ENCODE peak calls at places on chromosome 10, in seven cellular contexts. One of them, this sample, is unnamed.

GRCh38 chr10:1255166-1255565 is 199.0 kb downstream of the WDR37 start:
- DNase-seq in tibial artery: no peak
- DNase-seq in mucosa of descending colon: no peak
- DNase-seq in mesothelial cell of epicardium: no peak
- DNase-seq in hepatocyte: no peak
- DNase-seq in WERI-Rb-1: no peak
- DNase-seq in omental fat pad: no peak
- DNase-seq in this sample: no peak

GRCh38 chr10:5512881-5513698 is 11.7 kb upstream of the CALML3 start:
- DNase-seq in tibial artery: peak
- DNase-seq in mucosa of descending colon: peak
- DNase-seq in mesothelial cell of epicardium: no peak
- DNase-seq in hepatocyte: no peak
- DNase-seq in WERI-Rb-1: peak
- DNase-seq in omental fat pad: no peak
- DNase-seq in this sample: no peak

GRCh38 chr10:119104653-119105024 is 726 bp downstream of the DENND10 start:
- DNase-seq in tibial artery: peak
- DNase-seq in mucosa of descending colon: no peak
- DNase-seq in mesothelial cell of epicardium: no peak
- DNase-seq in hepatocyte: peak
- DNase-seq in WERI-Rb-1: peak
- DNase-seq in omental fat pad: no peak
- DNase-seq in this sample: peak

GRCh38 chr10:4023997-4024396 is 239.0 kb upstream of the KLF6 start:
- DNase-seq in tibial artery: no peak
- DNase-seq in mucosa of descending colon: no peak
- DNase-seq in mesothelial cell of epicardium: no peak
- DNase-seq in hepatocyte: no peak
- DNase-seq in WERI-Rb-1: no peak
- DNase-seq in omental fat pad: no peak
- DNase-seq in this sample: no peak

GRCh38 chr10:24901686-24902399 is 50.6 kb downstream of the PRTFDC1 start:
- DNase-seq in tibial artery: no peak
- DNase-seq in mucosa of descending colon: peak
- DNase-seq in mesothelial cell of epicardium: no peak
- DNase-seq in hepatocyte: peak
- DNase-seq in WERI-Rb-1: peak
- DNase-seq in omental fat pad: peak
- DNase-seq in this sample: no peak

GRCh38 chr10:99854860-99855259 is 72.4 kb downstream of the ABCC2 start:
- DNase-seq in tibial artery: no peak
- DNase-seq in mucosa of descending colon: no peak
- DNase-seq in mesothelial cell of epicardium: no peak
- DNase-seq in hepatocyte: peak
- DNase-seq in WERI-Rb-1: peak
- DNase-seq in omental fat pad: no peak
- DNase-seq in this sample: no peak

GRCh38 chr10:3375505-3375904 is 202.9 kb upstream of the PITRM1 start:
- DNase-seq in tibial artery: no peak
- DNase-seq in mucosa of descending colon: no peak
- DNase-seq in mesothelial cell of epicardium: no peak
- DNase-seq in hepatocyte: no peak
- DNase-seq in WERI-Rb-1: no peak
- DNase-seq in omental fat pad: no peak
- DNase-seq in this sample: no peak

GRCh38 chr10:132701846-132702190 is 84.1 kb downstream of the NKX6-2 start:
- DNase-seq in tibial artery: peak
- DNase-seq in mucosa of descending colon: no peak
- DNase-seq in mesothelial cell of epicardium: no peak
- DNase-seq in hepatocyte: no peak
- DNase-seq in WERI-Rb-1: no peak
- DNase-seq in omental fat pad: no peak
- DNase-seq in this sample: no peak

GRCh38 chr10:73953665-73954064 is 42.7 kb downstream of the PLAU start:
- DNase-seq in tibial artery: peak
- DNase-seq in mucosa of descending colon: no peak
- DNase-seq in mesothelial cell of epicardium: no peak
- DNase-seq in hepatocyte: no peak
- DNase-seq in WERI-Rb-1: no peak
- DNase-seq in omental fat pad: no peak
- DNase-seq in this sample: no peak

GRCh38 chr10:91589015-91589655 is 43.7 kb downstream of the PPP1R3C start:
- DNase-seq in tibial artery: peak
- DNase-seq in mucosa of descending colon: no peak
- DNase-seq in mesothelial cell of epicardium: no peak
- DNase-seq in hepatocyte: no peak
- DNase-seq in WERI-Rb-1: no peak
- DNase-seq in omental fat pad: no peak
- DNase-seq in this sample: no peak

GRCh38 chr10:75350791-75351190 is 50.8 kb downstream of the ZNF503 start:
- DNase-seq in tibial artery: no peak
- DNase-seq in mucosa of descending colon: no peak
- DNase-seq in mesothelial cell of epicardium: no peak
- DNase-seq in hepatocyte: no peak
- DNase-seq in WERI-Rb-1: no peak
- DNase-seq in omental fat pad: no peak
- DNase-seq in this sample: no peak

GRCh38 chr10:93294004-93294403 is 188.1 kb downstream of the MYOF start:
- DNase-seq in tibial artery: no peak
- DNase-seq in mucosa of descending colon: no peak
- DNase-seq in mesothelial cell of epicardium: no peak
- DNase-seq in hepatocyte: no peak
- DNase-seq in WERI-Rb-1: no peak
- DNase-seq in omental fat pad: no peak
- DNase-seq in this sample: no peak

GRCh38 chr10:43214071-43214955 is 52.6 kb downstream of the RASGEF1A start:
- DNase-seq in tibial artery: no peak
- DNase-seq in mucosa of descending colon: no peak
- DNase-seq in mesothelial cell of epicardium: no peak
- DNase-seq in hepatocyte: no peak
- DNase-seq in WERI-Rb-1: no peak
- DNase-seq in omental fat pad: no peak
- DNase-seq in this sample: no peak

GRCh38 chr10:63133787-63134557 is 844 bp downstream of the NRBF2 start:
- DNase-seq in tibial artery: no peak
- DNase-seq in mucosa of descending colon: no peak
- DNase-seq in mesothelial cell of epicardium: no peak
- DNase-seq in hepatocyte: no peak
- DNase-seq in WERI-Rb-1: no peak
- DNase-seq in omental fat pad: no peak
- DNase-seq in this sample: no peak

GRCh38 chr10:8073696-8074416 is 19.4 kb downstream of the GATA3 start:
- DNase-seq in tibial artery: no peak
- DNase-seq in mucosa of descending colon: no peak
- DNase-seq in mesothelial cell of epicardium: no peak
- DNase-seq in hepatocyte: no peak
- DNase-seq in WERI-Rb-1: no peak
- DNase-seq in omental fat pad: no peak
- DNase-seq in this sample: no peak

GRCh38 chr10:132539431-132539839 is 1.8 kb downstream of the INPP5A start:
- DNase-seq in tibial artery: peak
- DNase-seq in mucosa of descending colon: peak
- DNase-seq in mesothelial cell of epicardium: no peak
- DNase-seq in hepatocyte: no peak
- DNase-seq in WERI-Rb-1: no peak
- DNase-seq in omental fat pad: no peak
- DNase-seq in this sample: no peak

GRCh38 chr10:124176309-124177179 is 83.1 kb upstream of the CHST15 start:
- DNase-seq in tibial artery: peak
- DNase-seq in mucosa of descending colon: no peak
- DNase-seq in mesothelial cell of epicardium: no peak
- DNase-seq in hepatocyte: no peak
- DNase-seq in WERI-Rb-1: no peak
- DNase-seq in omental fat pad: no peak
- DNase-seq in this sample: no peak

GRCh38 chr10:79905322-79906314 is 43.3 kb downstream of the SFTPD start:
- DNase-seq in tibial artery: no peak
- DNase-seq in mucosa of descending colon: no peak
- DNase-seq in mesothelial cell of epicardium: no peak
- DNase-seq in hepatocyte: peak
- DNase-seq in WERI-Rb-1: no peak
- DNase-seq in omental fat pad: no peak
- DNase-seq in this sample: no peak

GRCh38 chr10:251982-252582 is 116.8 kb downstream of the ZMYND11 start:
- DNase-seq in tibial artery: no peak
- DNase-seq in mucosa of descending colon: no peak
- DNase-seq in mesothelial cell of epicardium: no peak
- DNase-seq in hepatocyte: no peak
- DNase-seq in WERI-Rb-1: no peak
- DNase-seq in omental fat pad: no peak
- DNase-seq in this sample: no peak

GRCh38 chr10:79014796-79015195 is 54.0 kb upstream of the ZMIZ1 start:
- DNase-seq in tibial artery: no peak
- DNase-seq in mucosa of descending colon: no peak
- DNase-seq in mesothelial cell of epicardium: no peak
- DNase-seq in hepatocyte: no peak
- DNase-seq in WERI-Rb-1: no peak
- DNase-seq in omental fat pad: no peak
- DNase-seq in this sample: no peak

DNA sequence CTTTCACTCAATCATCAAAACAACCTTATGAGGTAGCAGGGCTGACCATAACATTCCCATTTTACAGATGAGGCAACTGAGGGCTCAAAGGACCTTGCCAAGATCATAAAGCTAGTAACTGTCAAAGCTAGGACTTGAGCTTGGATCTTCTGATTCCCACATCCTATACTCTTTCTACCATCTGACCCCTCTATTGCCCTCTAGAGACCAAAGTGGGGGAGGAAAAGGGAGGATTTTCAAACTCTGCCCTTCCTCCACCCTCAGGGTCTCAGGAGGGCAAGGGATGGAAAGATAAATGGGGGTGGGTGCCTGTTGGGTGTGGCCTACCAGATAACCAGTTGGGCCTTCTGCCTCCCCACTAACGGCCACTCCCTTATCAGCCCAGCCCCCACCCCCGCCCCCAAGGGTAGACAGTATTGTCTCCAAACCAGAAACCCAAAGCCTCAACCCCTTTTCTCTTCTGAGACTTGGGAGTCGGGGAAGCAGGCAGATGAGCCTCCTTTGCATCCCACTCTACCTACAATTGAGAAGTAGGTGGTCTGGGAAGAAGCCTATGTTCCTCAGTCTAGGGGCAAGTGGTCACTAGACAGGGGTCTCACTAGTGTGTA is 7.9 kb downstream of the LDB1 start:
- DNase-seq in tibial artery: no peak
- DNase-seq in mucosa of descending colon: no peak
- DNase-seq in mesothelial cell of epicardium: no peak
- DNase-seq in hepatocyte: no peak
- DNase-seq in WERI-Rb-1: no peak
- DNase-seq in omental fat pad: no peak
- DNase-seq in this sample: no peak
- TF ChIP-seq CTCF in tibial artery: no peak
- TF ChIP-seq CTCF in mucosa of descending colon: no peak
- TF ChIP-seq CTCF in mesothelial cell of epicardium: no peak
- TF ChIP-seq CTCF in hepatocyte: no peak
- TF ChIP-seq CTCF in WERI-Rb-1: peak
- TF ChIP-seq CTCF in omental fat pad: no peak
- TF ChIP-seq CTCF in this sample: no peak

GRCh38 chr10:52440612-52441285 is 126.7 kb downstream of the DKK1 start:
- DNase-seq in tibial artery: no peak
- DNase-seq in mucosa of descending colon: no peak
- DNase-seq in mesothelial cell of epicardium: no peak
- DNase-seq in hepatocyte: no peak
- DNase-seq in WERI-Rb-1: no peak
- DNase-seq in omental fat pad: no peak
- DNase-seq in this sample: no peak
- TF ChIP-seq CTCF in tibial artery: no peak
- TF ChIP-seq CTCF in mucosa of descending colon: no peak
- TF ChIP-seq CTCF in mesothelial cell of epicardium: no peak
- TF ChIP-seq CTCF in hepatocyte: no peak
- TF ChIP-seq CTCF in WERI-Rb-1: no peak
- TF ChIP-seq CTCF in omental fat pad: no peak
- TF ChIP-seq CTCF in this sample: no peak

GRCh38 chr10:51086695-51087094 is 12.4 kb downstream of the PRKG1 start:
- DNase-seq in tibial artery: no peak
- DNase-seq in mucosa of descending colon: no peak
- DNase-seq in mesothelial cell of epicardium: no peak
- DNase-seq in hepatocyte: no peak
- DNase-seq in WERI-Rb-1: no peak
- DNase-seq in omental fat pad: no peak
- DNase-seq in this sample: no peak

GRCh38 chr10:51082857-51083256 is 8.6 kb downstream of the PRKG1 start:
- DNase-seq in tibial artery: no peak
- DNase-seq in mucosa of descending colon: no peak
- DNase-seq in mesothelial cell of epicardium: no peak
- DNase-seq in hepatocyte: no peak
- DNase-seq in WERI-Rb-1: no peak
- DNase-seq in omental fat pad: no peak
- DNase-seq in this sample: no peak

GRCh38 chr10:51079766-51080165 is 5.5 kb downstream of the PRKG1 start:
- DNase-seq in tibial artery: no peak
- DNase-seq in mucosa of descending colon: no peak
- DNase-seq in mesothelial cell of epicardium: no peak
- DNase-seq in hepatocyte: no peak
- DNase-seq in WERI-Rb-1: no peak
- DNase-seq in omental fat pad: no peak
- DNase-seq in this sample: no peak

GRCh38 chr10:51085204-51085603 is 10.9 kb downstream of the PRKG1 start:
- DNase-seq in tibial artery: no peak
- DNase-seq in mucosa of descending colon: no peak
- DNase-seq in mesothelial cell of epicardium: no peak
- DNase-seq in hepatocyte: no peak
- DNase-seq in WERI-Rb-1: no peak
- DNase-seq in omental fat pad: no peak
- DNase-seq in this sample: no peak

GRCh38 chr10:51083280-51083986 is 9.1 kb downstream of the PRKG1 start:
- DNase-seq in tibial artery: no peak
- DNase-seq in mucosa of descending colon: no peak
- DNase-seq in mesothelial cell of epicardium: no peak
- DNase-seq in hepatocyte: peak
- DNase-seq in WERI-Rb-1: no peak
- DNase-seq in omental fat pad: no peak
- DNase-seq in this sample: no peak
- TF ChIP-seq CTCF in tibial artery: no peak
- TF ChIP-seq CTCF in mucosa of descending colon: no peak
- TF ChIP-seq CTCF in mesothelial cell of epicardium: no peak
- TF ChIP-seq CTCF in hepatocyte: peak
- TF ChIP-seq CTCF in WERI-Rb-1: no peak
- TF ChIP-seq CTCF in omental fat pad: no peak
- TF ChIP-seq CTCF in this sample: no peak

DNA sequence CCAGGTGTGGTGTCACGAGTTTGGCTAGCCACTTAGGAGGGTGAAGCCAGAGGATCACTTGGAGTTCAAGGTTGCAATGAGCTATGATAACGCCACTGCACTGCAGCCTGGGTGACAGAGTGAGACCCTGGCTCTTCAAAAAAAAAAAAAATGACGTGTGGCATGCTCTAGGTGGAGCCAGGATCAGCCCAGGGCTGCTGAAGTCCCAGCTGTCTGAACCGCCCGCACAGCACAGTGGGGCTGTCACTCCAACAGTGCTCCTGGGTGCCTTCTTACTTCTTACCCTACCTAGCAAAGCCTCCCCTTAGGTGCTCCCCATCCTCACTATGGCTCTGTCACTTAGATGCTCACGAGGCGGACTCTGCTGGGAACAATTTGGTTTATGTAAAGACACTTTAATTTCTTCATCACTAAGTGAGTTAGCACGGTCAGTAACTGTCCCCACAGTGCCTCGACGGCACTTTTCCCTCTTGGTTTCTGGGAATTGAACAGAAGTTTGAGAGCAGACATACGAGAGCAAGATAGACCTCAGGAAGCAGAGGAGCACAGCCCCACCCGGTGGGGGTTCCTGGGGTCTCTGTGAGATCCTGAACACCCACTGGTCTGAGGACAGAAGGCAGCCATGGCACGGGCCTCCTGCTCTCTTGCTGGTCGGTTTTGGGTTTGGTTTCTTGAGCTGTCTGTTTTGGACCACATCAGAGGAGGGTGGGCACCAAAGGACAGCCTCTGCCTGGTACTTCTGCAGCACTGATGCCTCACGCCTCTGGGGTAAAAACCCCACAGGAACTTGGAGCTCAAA is 66.2 kb upstream of the BTBD16 start:
- DNase-seq in tibial artery: no peak
- DNase-seq in mucosa of descending colon: no peak
- DNase-seq in mesothelial cell of epicardium: no peak
- DNase-seq in hepatocyte: no peak
- DNase-seq in WERI-Rb-1: no peak
- DNase-seq in omental fat pad: no peak
- DNase-seq in this sample: no peak
- TF ChIP-seq CTCF in tibial artery: no peak
- TF ChIP-seq CTCF in mucosa of descending colon: no peak
- TF ChIP-seq CTCF in mesothelial cell of epicardium: no peak
- TF ChIP-seq CTCF in hepatocyte: no peak
- TF ChIP-seq CTCF in WERI-Rb-1: peak
- TF ChIP-seq CTCF in omental fat pad: no peak
- TF ChIP-seq CTCF in this sample: no peak